ENCODE peak calls at places on chromosomes 16 and 17, in five cellular contexts. X is HCT116, U is hepatocyte, E is OCI-LY7, M is PC-3. W is an unnamed sample.

GRCh38 chr16:28596840-28597691 is at the start of gene SULT1A2:
- DNase-seq in X (peak), U (peak), E (no peak), M (no peak), W (peak)

GRCh38 chr16:48936811-48937210 is 326.8 kb upstream of the N4BP1 start:
- DNase-seq in X (no peak), U (no peak), E (no peak), M (no peak), W (no peak)

GRCh38 chr16:50576403-50577113 is 28.4 kb downstream of the NKD1 start:
- DNase-seq in X (no peak), U (no peak), E (no peak), M (no peak), W (no peak)

GRCh38 chr17:68101992-68102758 is 66.6 kb downstream of the KPNA2 start:
- DNase-seq in X (no peak), U (peak), E (peak), M (peak), W (peak)

GRCh38 chr16:87472935-87473334 is 19.9 kb downstream of the ZCCHC14 start:
- DNase-seq in X (no peak), U (no peak), E (no peak), M (no peak), W (no peak)

GRCh38 chr17:970388-970768 is 9.2 kb downstream of the NXN start:
- DNase-seq in X (no peak), U (no peak), E (no peak), M (no peak), W (no peak)

GRCh38 chr16:87416826-87417471 is 24.8 kb downstream of the MAP1LC3B start:
- DNase-seq in X (no peak), U (peak), E (peak), M (peak), W (peak)

GRCh38 chr16:66478733-66479511 is 51.8 kb downstream of the BEAN1 start:
- DNase-seq in X (peak), U (peak), E (peak), M (peak), W (peak)

GRCh38 chr17:4900231-4901107 is 1.1 kb downstream of the C17orf107 start:
- DNase-seq in X (no peak), U (no peak), E (peak), M (no peak), W (peak)

GRCh38 chr16:49085689-49086088 is 195.9 kb downstream of the CBLN1 start:
- DNase-seq in X (no peak), U (no peak), E (no peak), M (no peak), W (no peak)

DNA sequence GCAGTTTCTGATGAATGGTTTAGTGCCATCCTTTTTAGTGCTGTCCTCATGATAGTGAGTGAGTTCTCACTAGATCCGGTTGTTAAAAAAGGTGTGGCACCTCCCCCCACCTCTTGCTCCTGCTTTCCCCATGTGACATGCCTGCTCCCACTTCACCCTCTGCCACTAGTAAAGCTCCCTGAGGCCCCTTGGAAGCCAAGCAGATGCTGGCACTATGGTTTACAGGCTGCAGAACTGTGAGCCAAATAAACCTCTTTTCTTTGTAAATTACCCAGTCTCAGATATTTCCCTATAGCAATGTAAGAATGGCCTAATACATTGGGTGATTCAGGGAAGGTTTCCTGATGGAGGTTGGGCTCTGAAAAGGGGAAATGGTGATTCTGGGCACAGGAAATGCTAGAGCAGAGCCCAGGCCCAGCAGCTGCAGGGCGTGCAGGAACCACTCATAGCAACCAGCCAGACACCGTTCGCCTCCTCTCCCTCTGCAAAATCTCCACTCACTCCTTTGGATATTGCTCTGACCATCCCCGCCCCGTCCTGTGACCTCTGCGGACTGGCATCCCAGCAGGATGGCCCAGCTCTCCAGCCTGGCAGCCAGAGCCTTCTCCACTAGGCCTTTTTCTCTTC is 2.6 kb upstream of the ADORA2B start:
- DNase-seq in X (no peak), U (no peak), E (no peak), M (peak), W (no peak)
- TF ChIP-seq EZH2phosphoT487 in X (no peak), U (no peak), E (no peak), M (no peak), W (no peak)

GRCh38 chr16:19168173-19169080 is at the start of gene SYT17:
- DNase-seq in X (no peak), U (peak), E (no peak), M (peak), W (peak)
- TF ChIP-seq EZH2phosphoT487 in X (no peak), U (no peak), E (no peak), M (no peak), W (peak)

DNA sequence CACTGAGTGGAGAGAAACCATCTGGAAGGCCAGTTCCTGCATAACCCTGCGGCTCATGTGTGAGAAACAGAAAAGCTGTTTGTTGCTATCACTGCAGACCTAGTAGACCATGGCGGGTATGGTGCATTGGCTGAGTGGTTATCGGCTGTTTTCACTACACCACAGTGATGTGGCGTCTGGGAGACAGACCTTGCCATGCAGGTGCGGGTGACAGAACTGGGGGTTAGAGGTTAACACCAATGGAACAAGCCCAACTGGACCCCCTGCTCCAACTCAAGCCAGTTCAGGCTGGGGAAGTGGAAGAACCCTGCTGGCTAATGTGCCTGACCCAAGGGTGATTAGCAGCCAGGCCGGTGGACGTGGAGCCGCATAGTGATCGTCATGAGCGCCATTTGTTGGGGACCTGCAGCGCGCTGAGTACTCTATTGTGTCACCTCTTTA is 91.9 kb downstream of the IRF8 start:
- DNase-seq in X (no peak), U (no peak), E (peak), M (no peak), W (peak)
- TF ChIP-seq EZH2phosphoT487 in X (no peak), U (no peak), E (no peak), M (no peak), W (no peak)

GRCh38 chr17:77959926-77960521 is 1.5 kb downstream of the TNRC6C start:
- DNase-seq in X (no peak), U (peak), E (peak), M (no peak), W (peak)

GRCh38 chr17:77957215-77957868 is 1.2 kb upstream of the TNRC6C start:
- DNase-seq in X (no peak), U (peak), E (peak), M (no peak), W (peak)

GRCh38 chr17:77959216-77959925 is 868 bp downstream of the TNRC6C start:
- DNase-seq in X (no peak), U (peak), E (peak), M (no peak), W (peak)

GRCh38 chr17:77957869-77958715 is at the start of gene TNRC6C:
- DNase-seq in X (peak), U (peak), E (peak), M (peak), W (peak)

GRCh38 chr17:77958716-77959215 is 263 bp downstream of the TNRC6C start:
- DNase-seq in X (no peak), U (no peak), E (peak), M (no peak), W (no peak)
- TF ChIP-seq EZH2phosphoT487 in X (no peak), U (no peak), E (no peak), M (no peak), W (no peak)

GRCh38 chr17:81043725-81044427 is 8.9 kb downstream of the BAIAP2 start:
- DNase-seq in X (peak), U (peak), E (no peak), M (peak), W (peak)
- TF ChIP-seq EZH2phosphoT487 in X (no peak), U (no peak), E (no peak), M (no peak), W (no peak)

GRCh38 chr17:10029129-10029528 is 124.1 kb upstream of the RCVRN start:
- DNase-seq in X (no peak), U (no peak), E (no peak), M (no peak), W (no peak)

GRCh38 chr17:10025224-10025623 is 120.2 kb upstream of the RCVRN start:
- DNase-seq in X (no peak), U (no peak), E (no peak), M (no peak), W (no peak)

GRCh38 chr17:10022416-10022815 is 117.3 kb upstream of the RCVRN start:
- DNase-seq in X (no peak), U (no peak), E (no peak), M (no peak), W (peak)

GRCh38 chr17:10026786-10027046 is 121.6 kb upstream of the RCVRN start:
- DNase-seq in X (no peak), U (no peak), E (no peak), M (no peak), W (no peak)

DNA sequence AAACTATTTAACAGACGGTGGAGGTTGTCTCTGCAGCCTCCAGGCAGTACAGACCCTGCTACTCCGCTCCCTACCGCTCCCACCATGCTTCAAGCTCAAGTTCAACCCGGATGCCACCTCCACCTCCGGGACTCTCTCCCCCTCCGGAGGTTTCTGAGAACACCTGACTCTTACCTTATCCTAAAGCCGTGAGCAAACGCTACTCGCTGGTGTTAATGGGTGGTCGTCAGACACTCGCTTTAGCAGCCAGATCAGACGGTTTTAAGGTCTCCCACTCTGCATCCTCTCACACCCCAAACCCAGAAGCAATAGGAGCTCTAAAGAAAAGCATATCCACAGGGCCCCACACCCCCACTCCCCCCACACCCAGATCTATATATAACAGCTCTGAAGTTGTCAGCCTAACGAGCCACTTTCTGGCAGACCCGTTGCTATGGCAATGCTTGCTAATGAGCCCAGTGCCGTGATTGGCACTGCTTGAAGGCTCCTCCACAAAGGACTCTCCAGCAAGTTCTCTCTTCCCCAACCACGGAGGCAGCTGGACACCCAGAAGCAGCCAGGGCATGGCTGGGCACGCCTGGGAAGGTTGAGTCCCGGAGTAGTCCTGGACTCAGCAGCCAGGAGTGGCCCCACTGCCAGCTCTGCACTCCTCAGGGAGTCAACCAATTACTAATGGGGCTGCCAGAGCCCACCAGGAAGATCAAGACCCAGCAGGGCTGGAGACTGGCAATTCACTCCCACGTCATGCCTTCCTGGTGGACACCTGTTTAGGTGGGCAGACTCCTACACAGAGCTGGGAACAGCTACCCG is 121.1 kb upstream of the RCVRN start:
- DNase-seq in X (no peak), U (no peak), E (no peak), M (no peak), W (peak)
- TF ChIP-seq EZH2phosphoT487 in X (no peak), U (no peak), E (no peak), M (no peak), W (no peak)

GRCh38 chr17:50768348-50768761 is 1.0 kb upstream of the ANKRD40CL start:
- DNase-seq in X (peak), U (peak), E (no peak), M (peak), W (no peak)
- TF ChIP-seq EZH2phosphoT487 in X (no peak), U (no peak), E (no peak), M (no peak), W (no peak)

GRCh38 chr17:32814837-32815236 is 62.1 kb downstream of the MYO1D start:
- DNase-seq in X (no peak), U (no peak), E (no peak), M (no peak), W (no peak)

GRCh38 chr17:32806646-32807045 is 70.3 kb downstream of the MYO1D start:
- DNase-seq in X (no peak), U (no peak), E (no peak), M (peak), W (no peak)

GRCh38 chr17:32813021-32813420 is 63.9 kb downstream of the MYO1D start:
- DNase-seq in X (no peak), U (no peak), E (no peak), M (peak), W (no peak)

GRCh38 chr17:32807577-32807976 is 69.3 kb downstream of the MYO1D start:
- DNase-seq in X (no peak), U (no peak), E (no peak), M (no peak), W (no peak)

GRCh38 chr17:32810690-32811089 is 66.2 kb downstream of the MYO1D start:
- DNase-seq in X (no peak), U (no peak), E (no peak), M (no peak), W (no peak)
- TF ChIP-seq EZH2phosphoT487 in X (no peak), U (no peak), E (no peak), M (no peak), W (no peak)